ENCODE peak calls at places on chromosome 20, in nine cellular contexts. F is sigmoid colon, K is HCT116, W is stomach, E is transverse colon, M is breast epithelium, U is endothelial cell of umbilical vein, J is GM23338, T is HL-60. Q is an unnamed sample.
A peak's percentile ranks its signal among the peaks of the same experiment; 100 is the strongest.

GRCh38 chr20:44204156-44204831 is 6.3 kb downstream of the OSER1 start:
- DNase-seq in F (no peak), K (peak; percentile 92), W (no peak), E (no peak), M (no peak), U (peak; percentile 84), J (no peak), T (no peak), Q (no peak)

GRCh38 chr20:43840382-43841070 is 74.1 kb upstream of the TOX2 start:
- DNase-seq in F (peak; percentile 25), K (peak; percentile 12), W (no peak), E (peak; percentile 13), M (no peak), U (no peak), J (peak; percentile 83), T (no peak), Q (peak; percentile 39)

GRCh38 chr20:47043076-47043475 is 148.4 kb downstream of the EYA2 start:
- DNase-seq in F (no peak), K (no peak), W (no peak), E (no peak), M (no peak), U (no peak), J (no peak), T (no peak), Q (no peak)

GRCh38 chr20:43911066-43911465 is 3.6 kb upstream of the TOX2 start:
- DNase-seq in F (no peak), K (peak; percentile 38), W (no peak), E (no peak), M (no peak), U (peak; percentile 83), J (peak; percentile 13), T (peak; percentile 23), Q (no peak)

GRCh38 chr20:25286917-25287316 is 39.0 kb downstream of the PYGB start:
- DNase-seq in F (peak; percentile 60), K (no peak), W (no peak), E (peak; percentile 5), M (no peak), U (no peak), J (no peak), T (no peak), Q (no peak)

GRCh38 chr20:1803216-1804128 is 91.7 kb upstream of the SIRPA start:
- DNase-seq in F (peak; percentile 78), K (no peak), W (peak; percentile 48), E (peak; percentile 58), M (no peak), U (peak; percentile 72), J (peak; percentile 93), T (peak; percentile 72), Q (no peak)

GRCh38 chr20:49573900-49574416 is 6.0 kb upstream of the PTGIS start:
- DNase-seq in F (peak; percentile 73), K (no peak), W (no peak), E (no peak), M (no peak), U (no peak), J (no peak), T (no peak), Q (no peak)

GRCh38 chr20:10093087-10093591 is 58.4 kb downstream of the ANKEF1 start:
- DNase-seq in F (no peak), K (no peak), W (no peak), E (no peak), M (no peak), U (no peak), J (no peak), T (no peak), Q (no peak)

GRCh38 chr20:58161192-58161591 is 67.3 kb downstream of the ANKRD60 start:
- DNase-seq in F (no peak), K (no peak), W (no peak), E (no peak), M (no peak), U (no peak), J (no peak), T (no peak), Q (no peak)

GRCh38 chr20:722822-723644 is 45.3 kb downstream of the SLC52A3 start:
- DNase-seq in F (no peak), K (no peak), W (no peak), E (no peak), M (no peak), U (no peak), J (no peak), T (no peak), Q (no peak)

GRCh38 chr20:41172296-41173140 is 35.2 kb downstream of the PLCG1 start:
- DNase-seq in F (peak; percentile 75), K (no peak), W (peak; percentile 25), E (peak; percentile 8), M (peak; percentile 19), U (no peak), J (no peak), T (no peak), Q (no peak)

GRCh38 chr20:41213150-41213820 is 75.9 kb downstream of the PLCG1 start:
- DNase-seq in F (no peak), K (no peak), W (no peak), E (no peak), M (no peak), U (peak; percentile 22), J (no peak), T (no peak), Q (no peak)

DNA sequence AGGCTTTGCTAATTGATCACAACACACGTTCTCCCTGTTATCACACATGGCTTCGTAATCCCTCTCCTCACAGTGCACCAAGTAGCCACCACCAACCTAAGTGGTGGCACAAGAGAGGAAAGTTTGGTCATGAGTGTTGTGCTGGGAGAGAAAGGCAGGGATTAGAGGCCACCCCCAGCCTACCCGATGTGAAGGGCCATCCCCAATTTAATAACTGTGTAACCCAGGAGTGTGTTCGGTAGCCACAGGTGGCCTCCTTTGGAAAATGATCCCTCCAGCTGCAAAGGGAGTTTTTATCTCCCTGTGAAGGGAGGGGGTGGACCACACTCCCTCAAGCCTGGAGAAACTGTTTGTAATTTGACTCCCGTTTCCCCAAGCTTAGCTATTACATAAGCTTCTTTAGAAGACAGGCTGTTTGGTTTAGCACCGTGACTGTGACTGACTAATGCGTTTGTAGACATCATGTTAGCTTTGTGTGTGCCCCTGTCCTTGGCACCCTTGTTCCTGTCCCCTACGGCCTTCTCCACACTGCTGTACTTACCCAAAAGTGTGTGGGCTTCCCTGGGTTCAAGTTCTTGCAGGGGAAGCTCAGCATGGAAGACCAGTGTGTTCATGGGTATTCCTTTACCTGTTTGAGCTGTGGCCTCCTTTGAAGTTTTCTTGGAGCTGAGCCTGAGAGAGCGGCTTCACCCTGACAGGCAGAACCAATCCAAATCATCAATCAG is 20.6 kb downstream of the PPP1R16B start:
- DNase-seq in F (no peak), K (peak; percentile 15), W (no peak), E (no peak), M (no peak), U (peak; percentile 86), J (peak; percentile 79), T (no peak), Q (peak; percentile 85)
- TF ChIP-seq POLR2AphosphoS5 in F (no peak), K (no peak), W (no peak), E (no peak), M (no peak), U (no peak), J (no peak), T (no peak), Q (no peak)

GRCh38 chr20:4524792-4525191 is 196.9 kb upstream of the PRND start:
- DNase-seq in F (no peak), K (no peak), W (no peak), E (no peak), M (no peak), U (no peak), J (no peak), T (no peak), Q (no peak)

GRCh38 chr20:4522310-4522709 is 199.4 kb upstream of the PRND start:
- DNase-seq in F (no peak), K (no peak), W (no peak), E (no peak), M (no peak), U (no peak), J (no peak), T (no peak), Q (no peak)

GRCh38 chr20:4521170-4521968 is 200.3 kb upstream of the PRND start:
- DNase-seq in F (no peak), K (no peak), W (no peak), E (no peak), M (no peak), U (no peak), J (no peak), T (no peak), Q (no peak)

GRCh38 chr20:4519530-4519929 is 202.2 kb upstream of the PRND start:
- DNase-seq in F (no peak), K (no peak), W (no peak), E (no peak), M (no peak), U (peak; percentile 24), J (peak; percentile 78), T (peak; percentile 22), Q (no peak)

GRCh38 chr20:4524307-4524706 is 197.4 kb upstream of the PRND start:
- DNase-seq in F (no peak), K (no peak), W (no peak), E (no peak), M (no peak), U (no peak), J (no peak), T (no peak), Q (no peak)
- TF ChIP-seq POLR2AphosphoS5 in F (no peak), K (no peak), W (no peak), E (no peak), M (no peak), U (no peak), J (no peak), T (no peak), Q (no peak)

GRCh38 chr20:50750145-50750671 is 18.8 kb downstream of the PARD6B start:
- DNase-seq in F (no peak), K (no peak), W (no peak), E (no peak), M (peak; percentile 8), U (no peak), J (no peak), T (no peak), Q (no peak)
- TF ChIP-seq POLR2AphosphoS5 in F (no peak), K (no peak), W (no peak), E (no peak), M (no peak), U (no peak), J (no peak), T (no peak), Q (peak; percentile 14)

GRCh38 chr20:35718972-35719635 is 19.9 kb downstream of the ROMO1 start:
- DNase-seq in F (no peak), K (no peak), W (no peak), E (no peak), M (no peak), U (no peak), J (no peak), T (no peak), Q (no peak)

GRCh38 chr20:35719717-35720116 is 20.5 kb downstream of the ROMO1 start:
- DNase-seq in F (no peak), K (no peak), W (no peak), E (no peak), M (no peak), U (no peak), J (no peak), T (no peak), Q (no peak)

GRCh38 chr20:35721219-35721618 is 20.8 kb downstream of the RBM39 start:
- DNase-seq in F (no peak), K (no peak), W (no peak), E (no peak), M (no peak), U (no peak), J (no peak), T (no peak), Q (no peak)

GRCh38 chr20:35720165-35721123 is 21.2 kb downstream of the ROMO1 start:
- DNase-seq in F (no peak), K (no peak), W (no peak), E (no peak), M (no peak), U (no peak), J (no peak), T (no peak), Q (no peak)

GRCh38 chr20:35721621-35722020 is 20.4 kb downstream of the RBM39 start:
- DNase-seq in F (no peak), K (no peak), W (no peak), E (no peak), M (no peak), U (no peak), J (no peak), T (no peak), Q (no peak)
- TF ChIP-seq POLR2AphosphoS5 in F (peak; percentile 2), K (no peak), W (no peak), E (no peak), M (no peak), U (no peak), J (no peak), T (no peak), Q (no peak)

Q was measured in HepG2.